ENCODE peak calls at places on chromosomes 5 and 9, in nine cellular contexts. A, S, U, K, H, Y, B, I and O are unnamed samples.

GRCh38 chr5:126054593-126055347 is 368.4 kb upstream of the GRAMD2B start:
- DNase-seq in A (no peak), S (no peak), U (no peak), K (no peak), H (no peak), Y (no peak), B (no peak), I (no peak), O (no peak)

GRCh38 chr5:83899351-83899970 is 178.8 kb upstream of the HAPLN1 start:
- DNase-seq in A (no peak), S (no peak), U (no peak), K (no peak), H (no peak), Y (no peak), B (no peak), I (no peak), O (no peak)

GRCh38 chr9:111131219-111131618 is 92.9 kb upstream of the LPAR1 start:
- DNase-seq in A (no peak), S (no peak), U (no peak), K (no peak), H (no peak), Y (no peak), B (no peak), I (no peak), O (no peak)

GRCh38 chr5:67971223-67971830 is 244.2 kb upstream of the PIK3R1 start:
- DNase-seq in A (no peak), S (peak), U (no peak), K (no peak), H (no peak), Y (no peak), B (peak), I (no peak), O (no peak)

GRCh38 chr5:2403296-2403695 is 348.2 kb downstream of the IRX2 start:
- DNase-seq in A (no peak), S (no peak), U (no peak), K (no peak), H (no peak), Y (no peak), B (no peak), I (no peak), O (no peak)

GRCh38 chr9:98707158-98708102 is 1.3 kb downstream of the GABBR2 start:
- DNase-seq in A (no peak), S (peak), U (peak), K (no peak), H (peak), Y (peak), B (peak), I (no peak), O (no peak)

GRCh38 chr5:118984602-118985001 is 3.7 kb downstream of the DTWD2 start:
- DNase-seq in A (no peak), S (peak), U (no peak), K (no peak), H (peak), Y (no peak), B (peak), I (no peak), O (no peak)

GRCh38 chr5:145984072-145984471 is 47.7 kb downstream of the SH3RF2 start:
- DNase-seq in A (no peak), S (no peak), U (no peak), K (no peak), H (no peak), Y (no peak), B (no peak), I (no peak), O (no peak)